ENCODE peak calls at places on chromosomes 11 and 22, in nine cellular contexts. W is bronchial epithelial cell; E is occipital lobe; Y is prostate gland; D is mesendoderm; F is heart right ventricle; X is NB4; N is stimulated activated CD4-positive, alpha-beta T cell treated with anti-CD3 and anti-CD28 coated beads, TNF-alpha, amount 100 ng/mL, for 48 hours; C is mucosa of gallbladder. V is an unnamed sample.

GRCh38 chr11:119782673-119783072 is 53.7 kb upstream of the NECTIN1 start:
- DNase-seq in W (no peak), E (peak; percentile 33), Y (no peak), D (peak; percentile 43), F (peak; percentile 24), X (peak; percentile 26), N (no peak), C (no peak), V (peak; percentile 98)

GRCh38 chr11:63602296-63602695 is 11.9 kb downstream of the PLAAT3 start:
- DNase-seq in W (no peak), E (no peak), Y (no peak), D (no peak), F (no peak), X (no peak), N (no peak), C (no peak), V (peak; percentile 89)

GRCh38 chr11:85619497-85619896 is 7.6 kb downstream of the DLG2 start:
- DNase-seq in W (no peak), E (no peak), Y (no peak), D (no peak), F (no peak), X (no peak), N (no peak), C (no peak), V (no peak)

GRCh38 chr11:69538840-69539239 is 57.4 kb downstream of the LINC01488 start:
- DNase-seq in W (no peak), E (no peak), Y (no peak), D (no peak), F (no peak), X (no peak), N (no peak), C (no peak), V (no peak)

GRCh38 chr11:19018901-19019300 is 41.6 kb downstream of the MRGPRX2 start:
- DNase-seq in W (peak; percentile 33), E (no peak), Y (no peak), D (peak; percentile 63), F (no peak), X (no peak), N (no peak), C (no peak), V (no peak)

GRCh38 chr11:113351061-113351460 is 36.5 kb upstream of the ANKK1 start:
- DNase-seq in W (no peak), E (no peak), Y (no peak), D (no peak), F (no peak), X (no peak), N (no peak), C (no peak), V (no peak)

GRCh38 chr11:11621881-11622706 is at the start of gene GALNT18:
- DNase-seq in W (peak; percentile 83), E (peak; percentile 91), Y (peak; percentile 95), D (peak; percentile 97), F (peak; percentile 93), X (peak; percentile 89), N (peak; percentile 77), C (peak; percentile 91), V (peak; percentile 99)

GRCh38 chr11:48054994-48055291 is 74.6 kb downstream of the PTPRJ start:
- DNase-seq in W (no peak), E (no peak), Y (no peak), D (no peak), F (no peak), X (peak; percentile 58), N (no peak), C (no peak), V (no peak)

GRCh38 chr11:97979741-97980140 is 1041.0 kb upstream of the CNTN5 start:
- DNase-seq in W (no peak), E (no peak), Y (no peak), D (no peak), F (no peak), X (no peak), N (no peak), C (no peak), V (no peak)

GRCh38 chr11:31687256-31687655 is 123.9 kb downstream of the PAX6 start:
- DNase-seq in W (peak; percentile 29), E (no peak), Y (no peak), D (no peak), F (no peak), X (no peak), N (no peak), C (no peak), V (peak; percentile 11)

GRCh38 chr11:73296501-73297230 is 11.4 kb upstream of the ARHGEF17 start:
- DNase-seq in W (no peak), E (no peak), Y (no peak), D (no peak), F (no peak), X (no peak), N (no peak), C (no peak), V (peak; percentile 32)

GRCh38 chr11:78203184-78203583 is 14.5 kb downstream of the USP35 start:
- DNase-seq in W (no peak), E (no peak), Y (no peak), D (no peak), F (no peak), X (no peak), N (no peak), C (no peak), V (peak; percentile 32)

GRCh38 chr11:80502511-80502910 is 1061.7 kb upstream of the TENM4 start:
- DNase-seq in W (no peak), E (no peak), Y (no peak), D (peak; percentile 78), F (no peak), X (no peak), N (no peak), C (no peak), V (no peak)

GRCh38 chr11:80627364-80627763 is 1186.5 kb upstream of the TENM4 start:
- DNase-seq in W (no peak), E (no peak), Y (no peak), D (peak; percentile 51), F (no peak), X (no peak), N (no peak), C (no peak), V (no peak)

GRCh38 chr11:34546511-34547206 is 33.1 kb upstream of the ELF5 start:
- DNase-seq in W (peak; percentile 28), E (peak; percentile 3), Y (no peak), D (no peak), F (no peak), X (no peak), N (no peak), C (no peak), V (no peak)

GRCh38 chr11:117759305-117759704 is 37.7 kb downstream of the DSCAML1 start:
- DNase-seq in W (no peak), E (no peak), Y (no peak), D (no peak), F (no peak), X (no peak), N (no peak), C (no peak), V (no peak)

GRCh38 chr11:75867778-75868374 is 52.9 kb downstream of the UVRAG start:
- DNase-seq in W (peak; percentile 52), E (no peak), Y (peak; percentile 53), D (peak; percentile 30), F (no peak), X (peak; percentile 72), N (no peak), C (peak; percentile 40), V (no peak)

GRCh38 chr22:25828422-25828821 is 86.4 kb downstream of the MYO18B start:
- DNase-seq in W (no peak), E (no peak), Y (no peak), D (no peak), F (no peak), X (no peak), N (no peak), C (no peak), V (no peak)

GRCh38 chr22:43399980-43400358 is 11.8 kb upstream of the MPPED1 start:
- DNase-seq in W (no peak), E (no peak), Y (no peak), D (no peak), F (no peak), X (no peak), N (no peak), C (no peak), V (no peak)

GRCh38 chr11:24635588-24636290 is 138.9 kb downstream of the LUZP2 start:
- DNase-seq in W (peak; percentile 61), E (no peak), Y (peak; percentile 3), D (no peak), F (no peak), X (no peak), N (no peak), C (no peak), V (no peak)